ENCODE peak calls at places on chromosomes 6 and 20, in ten cellular contexts. One of them, this sample, is unnamed.

GRCh38 chr6:16623029-16623653 is 138.1 kb downstream of the ATXN1 start:
- DNase-seq in cardiac muscle cell: peak; percentile 16
- DNase-seq in tibial artery: no peak
- DNase-seq in colonic mucosa: no peak
- DNase-seq in stomach: no peak
- DNase-seq in mesendoderm: no peak
- DNase-seq in left ventricle myocardium inferior: no peak
- DNase-seq in uterus: no peak
- DNase-seq in psoas muscle: no peak
- DNase-seq in heart left ventricle: no peak
- DNase-seq in this sample: no peak

GRCh38 chr20:40956503-40956902 is 72.1 kb upstream of the TOP1 start:
- DNase-seq in colonic mucosa: peak; percentile 15
- DNase-seq in psoas muscle: no peak
- DNase-seq in tibial artery: no peak
- DNase-seq in heart left ventricle: no peak
- DNase-seq in mesendoderm: no peak
- DNase-seq in left ventricle myocardium inferior: no peak
- DNase-seq in uterus: no peak
- DNase-seq in cardiac muscle cell: no peak
- DNase-seq in stomach: peak; percentile 18
- DNase-seq in this sample: no peak

GRCh38 chr6:29649701-29650673 is 6.9 kb upstream of the MOG start:
- DNase-seq in stomach: peak; percentile 99
- DNase-seq in cardiac muscle cell: peak; percentile 97
- DNase-seq in left ventricle myocardium inferior: peak; percentile 97
- DNase-seq in heart left ventricle: peak; percentile 99
- DNase-seq in tibial artery: peak; percentile 99
- DNase-seq in psoas muscle: peak; percentile 96
- DNase-seq in uterus: peak; percentile 99
- DNase-seq in colonic mucosa: peak; percentile 100
- DNase-seq in mesendoderm: peak; percentile 99
- DNase-seq in this sample: peak; percentile 99

GRCh38 chr6:43093361-43094289 is 17.5 kb downstream of the PTK7 start:
- DNase-seq in tibial artery: peak; percentile 49
- DNase-seq in stomach: peak; percentile 34
- DNase-seq in cardiac muscle cell: peak; percentile 54
- DNase-seq in left ventricle myocardium inferior: no peak
- DNase-seq in uterus: peak; percentile 75
- DNase-seq in colonic mucosa: peak; percentile 34
- DNase-seq in mesendoderm: peak; percentile 26
- DNase-seq in psoas muscle: no peak
- DNase-seq in heart left ventricle: no peak
- DNase-seq in this sample: no peak

GRCh38 chr6:133170602-133171001 is 70.6 kb upstream of the EYA4 start:
- DNase-seq in mesendoderm: peak; percentile 40
- DNase-seq in psoas muscle: no peak
- DNase-seq in uterus: no peak
- DNase-seq in left ventricle myocardium inferior: no peak
- DNase-seq in colonic mucosa: no peak
- DNase-seq in stomach: no peak
- DNase-seq in cardiac muscle cell: no peak
- DNase-seq in tibial artery: no peak
- DNase-seq in heart left ventricle: no peak
- DNase-seq in this sample: no peak

GRCh38 chr6:139927236-139927635 is 552.8 kb upstream of the CITED2 start:
- DNase-seq in stomach: no peak
- DNase-seq in heart left ventricle: no peak
- DNase-seq in uterus: peak; percentile 36
- DNase-seq in mesendoderm: no peak
- DNase-seq in left ventricle myocardium inferior: no peak
- DNase-seq in psoas muscle: no peak
- DNase-seq in cardiac muscle cell: peak; percentile 85
- DNase-seq in tibial artery: no peak
- DNase-seq in colonic mucosa: no peak
- DNase-seq in this sample: no peak

GRCh38 chr6:84282566-84282965 is 55.1 kb upstream of the CEP162 start:
- DNase-seq in stomach: no peak
- DNase-seq in colonic mucosa: no peak
- DNase-seq in tibial artery: peak; percentile 27
- DNase-seq in left ventricle myocardium inferior: no peak
- DNase-seq in cardiac muscle cell: peak; percentile 45
- DNase-seq in psoas muscle: peak; percentile 18
- DNase-seq in heart left ventricle: peak; percentile 24
- DNase-seq in uterus: no peak
- DNase-seq in mesendoderm: peak; percentile 6
- DNase-seq in this sample: no peak

GRCh38 chr20:24747015-24747712 is 201.9 kb upstream of the CST7 start:
- DNase-seq in colonic mucosa: no peak
- DNase-seq in heart left ventricle: no peak
- DNase-seq in stomach: peak; percentile 7
- DNase-seq in mesendoderm: no peak
- DNase-seq in uterus: no peak
- DNase-seq in cardiac muscle cell: no peak
- DNase-seq in tibial artery: no peak
- DNase-seq in left ventricle myocardium inferior: no peak
- DNase-seq in psoas muscle: no peak
- DNase-seq in this sample: no peak

GRCh38 chr6:137490961-137491360 is 3.2 kb downstream of the OLIG3 start:
- DNase-seq in left ventricle myocardium inferior: no peak
- DNase-seq in mesendoderm: no peak
- DNase-seq in cardiac muscle cell: no peak
- DNase-seq in psoas muscle: no peak
- DNase-seq in uterus: no peak
- DNase-seq in colonic mucosa: no peak
- DNase-seq in tibial artery: no peak
- DNase-seq in heart left ventricle: no peak
- DNase-seq in stomach: no peak
- DNase-seq in this sample: no peak

GRCh38 chr6:137489410-137490371 is 4.5 kb downstream of the OLIG3 start:
- DNase-seq in cardiac muscle cell: no peak
- DNase-seq in tibial artery: no peak
- DNase-seq in uterus: no peak
- DNase-seq in colonic mucosa: no peak
- DNase-seq in stomach: no peak
- DNase-seq in psoas muscle: no peak
- DNase-seq in left ventricle myocardium inferior: no peak
- DNase-seq in heart left ventricle: no peak
- DNase-seq in mesendoderm: peak; percentile 70
- DNase-seq in this sample: no peak

GRCh38 chr6:137491478-137491877 is 2.7 kb downstream of the OLIG3 start:
- DNase-seq in psoas muscle: no peak
- DNase-seq in mesendoderm: peak; percentile 18
- DNase-seq in cardiac muscle cell: no peak
- DNase-seq in stomach: no peak
- DNase-seq in uterus: no peak
- DNase-seq in heart left ventricle: no peak
- DNase-seq in tibial artery: no peak
- DNase-seq in left ventricle myocardium inferior: no peak
- DNase-seq in colonic mucosa: no peak
- DNase-seq in this sample: no peak

GRCh38 chr6:137488736-137489409 is 5.3 kb downstream of the OLIG3 start:
- DNase-seq in left ventricle myocardium inferior: no peak
- DNase-seq in psoas muscle: no peak
- DNase-seq in tibial artery: no peak
- DNase-seq in heart left ventricle: no peak
- DNase-seq in mesendoderm: peak; percentile 68
- DNase-seq in colonic mucosa: no peak
- DNase-seq in stomach: no peak
- DNase-seq in uterus: no peak
- DNase-seq in cardiac muscle cell: no peak
- DNase-seq in this sample: no peak

GRCh38 chr6:137490506-137490905 is 3.7 kb downstream of the OLIG3 start:
- DNase-seq in cardiac muscle cell: no peak
- DNase-seq in mesendoderm: peak; percentile 14
- DNase-seq in tibial artery: no peak
- DNase-seq in stomach: no peak
- DNase-seq in heart left ventricle: no peak
- DNase-seq in psoas muscle: no peak
- DNase-seq in colonic mucosa: no peak
- DNase-seq in left ventricle myocardium inferior: no peak
- DNase-seq in uterus: no peak
- DNase-seq in this sample: no peak
- H3K4me1 ChIP-seq in cardiac muscle cell: no peaks in the 10 kb centered on the region
- H3K4me1 ChIP-seq in mesendoderm: peaks cover 5% of the 10 kb centered on the region
- H3K4me1 ChIP-seq in tibial artery: peaks cover 41% of the 10 kb centered on the region
- H3K4me1 ChIP-seq in stomach: peaks cover 28% of the 10 kb centered on the region
- H3K4me1 ChIP-seq in heart left ventricle: peaks cover 18% of the 10 kb centered on the region
- H3K4me1 ChIP-seq in psoas muscle: peaks cover 22% of the 10 kb centered on the region
- H3K4me1 ChIP-seq in colonic mucosa: no peaks in the 10 kb centered on the region
- H3K4me1 ChIP-seq in left ventricle myocardium inferior: peaks cover 44% of the 10 kb centered on the region
- H3K4me1 ChIP-seq in uterus: no peaks in the 10 kb centered on the region
- H3K4me1 ChIP-seq in this sample: peaks cover 7% of the 10 kb centered on the region

DNA sequence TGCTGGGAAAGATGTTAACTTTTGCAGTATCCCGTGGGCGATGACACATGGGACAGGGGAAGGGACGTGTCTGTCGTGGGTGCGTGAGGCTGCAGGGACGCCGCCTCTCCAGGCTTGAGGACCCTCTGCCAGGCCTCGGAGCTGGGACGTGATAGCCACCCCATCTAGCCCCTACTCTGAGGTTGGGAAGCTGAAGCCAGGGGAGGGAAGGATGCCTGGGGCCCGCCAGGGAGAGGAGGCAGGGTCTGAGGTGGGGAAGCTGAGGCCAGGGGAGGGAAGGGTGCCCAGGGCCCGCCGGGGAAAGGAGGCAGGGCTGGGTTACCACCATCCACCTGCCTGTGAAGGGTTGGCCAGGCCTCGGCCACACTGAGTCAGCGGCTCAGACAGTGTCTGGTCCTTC is 38.2 kb upstream of the GATA5 start:
- DNase-seq in cardiac muscle cell: no peak
- DNase-seq in mesendoderm: no peak
- DNase-seq in stomach: no peak
- DNase-seq in heart left ventricle: no peak
- DNase-seq in tibial artery: no peak
- DNase-seq in uterus: no peak
- DNase-seq in left ventricle myocardium inferior: no peak
- DNase-seq in psoas muscle: no peak
- DNase-seq in colonic mucosa: no peak
- DNase-seq in this sample: no peak
- H3K4me1 ChIP-seq in cardiac muscle cell: peaks cover 40% of the 10 kb centered on the region
- H3K4me1 ChIP-seq in mesendoderm: no peaks in the 10 kb centered on the region
- H3K4me1 ChIP-seq in stomach: no peaks in the 10 kb centered on the region
- H3K4me1 ChIP-seq in heart left ventricle: peaks cover 9% of the 10 kb centered on the region
- H3K4me1 ChIP-seq in tibial artery: no peaks in the 10 kb centered on the region
- H3K4me1 ChIP-seq in uterus: no peaks in the 10 kb centered on the region
- H3K4me1 ChIP-seq in left ventricle myocardium inferior: peaks cover 27% of the 10 kb centered on the region
- H3K4me1 ChIP-seq in psoas muscle: peaks cover 52% of the 10 kb centered on the region
- H3K4me1 ChIP-seq in colonic mucosa: no peaks in the 10 kb centered on the region
- H3K4me1 ChIP-seq in this sample: no peaks in the 10 kb centered on the region

GRCh38 chr6:109008951-109009760 is 85.5 kb downstream of the SESN1 start:
- DNase-seq in cardiac muscle cell: peak; percentile 95
- DNase-seq in left ventricle myocardium inferior: peak; percentile 98
- DNase-seq in mesendoderm: peak; percentile 92
- DNase-seq in psoas muscle: peak; percentile 97
- DNase-seq in stomach: peak; percentile 97
- DNase-seq in tibial artery: peak; percentile 96
- DNase-seq in colonic mucosa: peak; percentile 96
- DNase-seq in uterus: peak; percentile 93
- DNase-seq in heart left ventricle: peak; percentile 98
- DNase-seq in this sample: peak; percentile 96

GRCh38 chr6:109008061-109008460 is 86.6 kb downstream of the SESN1 start:
- DNase-seq in uterus: no peak
- DNase-seq in left ventricle myocardium inferior: no peak
- DNase-seq in tibial artery: no peak
- DNase-seq in psoas muscle: no peak
- DNase-seq in stomach: no peak
- DNase-seq in colonic mucosa: no peak
- DNase-seq in cardiac muscle cell: no peak
- DNase-seq in mesendoderm: no peak
- DNase-seq in heart left ventricle: no peak
- DNase-seq in this sample: no peak

GRCh38 chr6:109008537-109008950 is 86.1 kb downstream of the SESN1 start:
- DNase-seq in stomach: no peak
- DNase-seq in cardiac muscle cell: peak; percentile 52
- DNase-seq in tibial artery: no peak
- DNase-seq in uterus: no peak
- DNase-seq in colonic mucosa: no peak
- DNase-seq in left ventricle myocardium inferior: no peak
- DNase-seq in psoas muscle: no peak
- DNase-seq in mesendoderm: no peak
- DNase-seq in heart left ventricle: no peak
- DNase-seq in this sample: no peak

GRCh38 chr6:109007521-109007920 is 87.1 kb downstream of the SESN1 start:
- DNase-seq in uterus: no peak
- DNase-seq in stomach: no peak
- DNase-seq in heart left ventricle: no peak
- DNase-seq in colonic mucosa: no peak
- DNase-seq in mesendoderm: no peak
- DNase-seq in left ventricle myocardium inferior: no peak
- DNase-seq in psoas muscle: no peak
- DNase-seq in cardiac muscle cell: no peak
- DNase-seq in tibial artery: no peak
- DNase-seq in this sample: no peak

DNA sequence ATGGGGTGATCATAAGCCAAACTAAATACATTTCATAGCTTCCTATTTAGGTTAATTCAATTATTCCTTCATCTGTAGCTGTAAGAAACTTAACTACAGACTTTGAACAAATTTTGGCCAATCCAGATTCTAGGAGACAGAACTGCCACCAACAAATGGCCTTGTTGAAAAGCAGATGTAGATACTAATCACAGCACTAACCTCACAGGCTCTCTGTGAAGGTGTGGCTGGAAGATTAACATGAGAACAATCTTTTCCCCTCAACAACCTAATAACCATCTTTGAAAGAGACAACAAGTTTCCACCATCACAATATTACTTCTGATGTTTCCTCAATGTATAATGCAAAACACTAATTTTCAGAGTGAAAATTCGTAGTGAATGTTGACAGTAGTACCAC is 87.8 kb downstream of the SESN1 start:
- DNase-seq in left ventricle myocardium inferior: no peak
- DNase-seq in tibial artery: no peak
- DNase-seq in colonic mucosa: no peak
- DNase-seq in psoas muscle: no peak
- DNase-seq in heart left ventricle: no peak
- DNase-seq in stomach: no peak
- DNase-seq in uterus: no peak
- DNase-seq in mesendoderm: no peak
- DNase-seq in cardiac muscle cell: no peak
- DNase-seq in this sample: no peak
- H3K4me1 ChIP-seq in left ventricle myocardium inferior: peaks cover 87% of the 10 kb centered on the region
- H3K4me1 ChIP-seq in tibial artery: peaks cover 42% of the 10 kb centered on the region
- H3K4me1 ChIP-seq in colonic mucosa: no peaks in the 10 kb centered on the region
- H3K4me1 ChIP-seq in psoas muscle: peaks cover 70% of the 10 kb centered on the region
- H3K4me1 ChIP-seq in heart left ventricle: peaks cover 79% of the 10 kb centered on the region
- H3K4me1 ChIP-seq in stomach: peaks cover 19% of the 10 kb centered on the region
- H3K4me1 ChIP-seq in uterus: peaks cover 11% of the 10 kb centered on the region
- H3K4me1 ChIP-seq in mesendoderm: no peaks in the 10 kb centered on the region
- H3K4me1 ChIP-seq in cardiac muscle cell: peaks cover 12% of the 10 kb centered on the region
- H3K4me1 ChIP-seq in this sample: peaks cover 22% of the 10 kb centered on the region

GRCh38 chr20:43955244-43956191 is 40.9 kb downstream of the TOX2 start:
- DNase-seq in cardiac muscle cell: peak; percentile 84
- DNase-seq in uterus: no peak
- DNase-seq in left ventricle myocardium inferior: no peak
- DNase-seq in heart left ventricle: no peak
- DNase-seq in psoas muscle: no peak
- DNase-seq in mesendoderm: peak; percentile 79
- DNase-seq in stomach: no peak
- DNase-seq in tibial artery: peak; percentile 35
- DNase-seq in colonic mucosa: no peak
- DNase-seq in this sample: no peak

GRCh38 chr20:43959079-43959919 is 44.6 kb downstream of the TOX2 start:
- DNase-seq in mesendoderm: no peak
- DNase-seq in stomach: no peak
- DNase-seq in psoas muscle: no peak
- DNase-seq in tibial artery: no peak
- DNase-seq in uterus: no peak
- DNase-seq in colonic mucosa: no peak
- DNase-seq in heart left ventricle: no peak
- DNase-seq in cardiac muscle cell: peak; percentile 62
- DNase-seq in left ventricle myocardium inferior: no peak
- DNase-seq in this sample: no peak

GRCh38 chr20:43958626-43959025 is 44.0 kb downstream of the TOX2 start:
- DNase-seq in colonic mucosa: no peak
- DNase-seq in stomach: no peak
- DNase-seq in mesendoderm: no peak
- DNase-seq in cardiac muscle cell: no peak
- DNase-seq in psoas muscle: no peak
- DNase-seq in uterus: no peak
- DNase-seq in tibial artery: no peak
- DNase-seq in left ventricle myocardium inferior: no peak
- DNase-seq in heart left ventricle: no peak
- DNase-seq in this sample: no peak

GRCh38 chr20:43959920-43960227 is 45.2 kb downstream of the TOX2 start:
- DNase-seq in cardiac muscle cell: no peak
- DNase-seq in mesendoderm: no peak
- DNase-seq in psoas muscle: no peak
- DNase-seq in stomach: no peak
- DNase-seq in tibial artery: no peak
- DNase-seq in uterus: no peak
- DNase-seq in left ventricle myocardium inferior: no peak
- DNase-seq in colonic mucosa: no peak
- DNase-seq in heart left ventricle: no peak
- DNase-seq in this sample: no peak

GRCh38 chr20:43957392-43957791 is 42.7 kb downstream of the TOX2 start:
- DNase-seq in cardiac muscle cell: no peak
- DNase-seq in heart left ventricle: no peak
- DNase-seq in psoas muscle: no peak
- DNase-seq in left ventricle myocardium inferior: no peak
- DNase-seq in tibial artery: no peak
- DNase-seq in mesendoderm: no peak
- DNase-seq in stomach: no peak
- DNase-seq in colonic mucosa: no peak
- DNase-seq in uterus: no peak
- DNase-seq in this sample: no peak
- H3K4me1 ChIP-seq in cardiac muscle cell: no peaks in the 10 kb centered on the region
- H3K4me1 ChIP-seq in heart left ventricle: peaks cover 35% of the 10 kb centered on the region
- H3K4me1 ChIP-seq in psoas muscle: no peaks in the 10 kb centered on the region
- H3K4me1 ChIP-seq in left ventricle myocardium inferior: peaks cover 33% of the 10 kb centered on the region
- H3K4me1 ChIP-seq in tibial artery: peaks cover 7% of the 10 kb centered on the region
- H3K4me1 ChIP-seq in mesendoderm: peaks cover 4% of the 10 kb centered on the region
- H3K4me1 ChIP-seq in stomach: peaks cover 47% of the 10 kb centered on the region
- H3K4me1 ChIP-seq in colonic mucosa: no peaks in the 10 kb centered on the region
- H3K4me1 ChIP-seq in uterus: no peaks in the 10 kb centered on the region
- H3K4me1 ChIP-seq in this sample: peaks cover 9% of the 10 kb centered on the region

This sample was measured in ascending aorta.